ENCODE peak calls at places on chromosomes 13 and 19, in five cellular contexts. One of them, this sample, is unnamed.

GRCh38 chr19:33297401-33298145 is 4.8 kb downstream of the CEBPA start:
- DNase-seq in activated T-helper 1 cell treated with Interleukin-2 at 50 U/mL for 16 hours: no peak
- DNase-seq in NCI-H774: no peak
- DNase-seq in NCI-H510A treated with DMSO at 0.1 percent for 48 hours: no peak
- DNase-seq in cardiac fibroblast: no peak
- DNase-seq in this sample: no peak

GRCh38 chr19:53192771-53193533 is at the start of gene ZNF665:
- DNase-seq in NCI-H510A treated with DMSO at 0.1 percent for 48 hours: no peak
- DNase-seq in activated T-helper 1 cell treated with Interleukin-2 at 50 U/mL for 16 hours: peak
- DNase-seq in NCI-H774: peak
- DNase-seq in cardiac fibroblast: peak
- DNase-seq in this sample: no peak

GRCh38 chr13:80924596-80924995 is 583.7 kb upstream of the SPRY2 start:
- DNase-seq in activated T-helper 1 cell treated with Interleukin-2 at 50 U/mL for 16 hours: no peak
- DNase-seq in cardiac fibroblast: peak
- DNase-seq in NCI-H510A treated with DMSO at 0.1 percent for 48 hours: no peak
- DNase-seq in NCI-H774: no peak
- DNase-seq in this sample: no peak

GRCh38 chr19:16889883-16890460 is 1.2 kb downstream of the F2RL3 start:
- DNase-seq in NCI-H510A treated with DMSO at 0.1 percent for 48 hours: no peak
- DNase-seq in activated T-helper 1 cell treated with Interleukin-2 at 50 U/mL for 16 hours: no peak
- DNase-seq in NCI-H774: no peak
- DNase-seq in cardiac fibroblast: no peak
- DNase-seq in this sample: no peak

GRCh38 chr19:44059229-44059628 is 7.4 kb downstream of the ZNF223 start:
- DNase-seq in activated T-helper 1 cell treated with Interleukin-2 at 50 U/mL for 16 hours: no peak
- DNase-seq in cardiac fibroblast: no peak
- DNase-seq in NCI-H774: no peak
- DNase-seq in NCI-H510A treated with DMSO at 0.1 percent for 48 hours: no peak
- DNase-seq in this sample: no peak

GRCh38 chr13:98216135-98216565 is 39.1 kb upstream of the RNF113B start:
- DNase-seq in activated T-helper 1 cell treated with Interleukin-2 at 50 U/mL for 16 hours: no peak
- DNase-seq in cardiac fibroblast: peak
- DNase-seq in NCI-H510A treated with DMSO at 0.1 percent for 48 hours: no peak
- DNase-seq in NCI-H774: no peak
- DNase-seq in this sample: no peak

GRCh38 chr19:56971230-56971629 is 130.7 kb upstream of the PEG3 start:
- DNase-seq in cardiac fibroblast: no peak
- DNase-seq in activated T-helper 1 cell treated with Interleukin-2 at 50 U/mL for 16 hours: no peak
- DNase-seq in NCI-H774: no peak
- DNase-seq in NCI-H510A treated with DMSO at 0.1 percent for 48 hours: no peak
- DNase-seq in this sample: no peak

GRCh38 chr19:44112802-44113137 is 429 bp upstream of the ZNF225 start:
- DNase-seq in cardiac fibroblast: no peak
- DNase-seq in NCI-H510A treated with DMSO at 0.1 percent for 48 hours: no peak
- DNase-seq in activated T-helper 1 cell treated with Interleukin-2 at 50 U/mL for 16 hours: no peak
- DNase-seq in NCI-H774: no peak
- DNase-seq in this sample: no peak

GRCh38 chr13:52405767-52406494 is at the start of gene THSD1:
- DNase-seq in cardiac fibroblast: peak
- DNase-seq in NCI-H510A treated with DMSO at 0.1 percent for 48 hours: no peak
- DNase-seq in NCI-H774: no peak
- DNase-seq in activated T-helper 1 cell treated with Interleukin-2 at 50 U/mL for 16 hours: no peak
- DNase-seq in this sample: no peak

GRCh38 chr19:51607920-51608562 is 22.2 kb downstream of the SIGLEC5 start:
- DNase-seq in NCI-H774: no peak
- DNase-seq in activated T-helper 1 cell treated with Interleukin-2 at 50 U/mL for 16 hours: no peak
- DNase-seq in cardiac fibroblast: peak
- DNase-seq in NCI-H510A treated with DMSO at 0.1 percent for 48 hours: no peak
- DNase-seq in this sample: peak

GRCh38 chr13:75299206-75299605 is 182.8 kb downstream of the TBC1D4 start:
- DNase-seq in cardiac fibroblast: no peak
- DNase-seq in activated T-helper 1 cell treated with Interleukin-2 at 50 U/mL for 16 hours: no peak
- DNase-seq in NCI-H510A treated with DMSO at 0.1 percent for 48 hours: no peak
- DNase-seq in NCI-H774: no peak
- DNase-seq in this sample: no peak